ENCODE peak calls at places on chromosome 21, in seven cellular contexts. V is astrocyte of the spinal cord, W is heart left ventricle, N is choroid plexus epithelial cell, Y is GM13977, L is K562, U is nephron progenitor cell. J is an unnamed sample.

GRCh38 chr21:45294509-45295291 is 7.0 kb upstream of the POFUT2 start:
- DNase-seq in V (peak; percentile 100), W (peak; percentile 92), N (peak; percentile 100), Y (no peak), L (no peak), U (peak; percentile 66), J (peak; percentile 74)

GRCh38 chr21:46159390-46159789 is 4.0 kb upstream of the FTCD start:
- DNase-seq in V (no peak), W (no peak), N (no peak), Y (no peak), L (no peak), U (no peak), J (no peak)

GRCh38 chr21:46172863-46173528 is 11.3 kb downstream of the SPATC1L start:
- DNase-seq in V (no peak), W (no peak), N (no peak), Y (no peak), L (no peak), U (no peak), J (peak; percentile 20)

GRCh38 chr21:44318489-44319285 is 18.8 kb downstream of the PFKL start:
- DNase-seq in V (no peak), W (no peak), N (no peak), Y (no peak), L (no peak), U (no peak), J (no peak)

GRCh38 chr21:41428311-41428710 is 2.3 kb downstream of the MX1 start:
- DNase-seq in V (no peak), W (no peak), N (no peak), Y (no peak), L (no peak), U (no peak), J (no peak)

GRCh38 chr21:44666401-44667320 is at the start of gene KRTAP12-2:
- DNase-seq in V (no peak), W (peak; percentile 74), N (no peak), Y (no peak), L (no peak), U (no peak), J (no peak)

GRCh38 chr21:44845418-44846200 is 27.7 kb upstream of the SUMO3 start:
- DNase-seq in V (peak; percentile 48), W (peak; percentile 86), N (peak; percentile 72), Y (peak; percentile 86), L (peak; percentile 97), U (peak; percentile 81), J (peak; percentile 66)

GRCh38 chr21:45618846-45619485 is 24.6 kb upstream of the PCBP3 start:
- DNase-seq in V (no peak), W (no peak), N (no peak), Y (no peak), L (no peak), U (no peak), J (no peak)

GRCh38 chr21:18603246-18603645 is 199.7 kb upstream of the TMPRSS15 start:
- DNase-seq in V (no peak), W (no peak), N (no peak), Y (no peak), L (no peak), U (no peak), J (no peak)

GRCh38 chr21:36075953-36076352 is 6.1 kb downstream of the CBR1 start:
- DNase-seq in V (no peak), W (no peak), N (no peak), Y (no peak), L (no peak), U (no peak), J (no peak)

DNA sequence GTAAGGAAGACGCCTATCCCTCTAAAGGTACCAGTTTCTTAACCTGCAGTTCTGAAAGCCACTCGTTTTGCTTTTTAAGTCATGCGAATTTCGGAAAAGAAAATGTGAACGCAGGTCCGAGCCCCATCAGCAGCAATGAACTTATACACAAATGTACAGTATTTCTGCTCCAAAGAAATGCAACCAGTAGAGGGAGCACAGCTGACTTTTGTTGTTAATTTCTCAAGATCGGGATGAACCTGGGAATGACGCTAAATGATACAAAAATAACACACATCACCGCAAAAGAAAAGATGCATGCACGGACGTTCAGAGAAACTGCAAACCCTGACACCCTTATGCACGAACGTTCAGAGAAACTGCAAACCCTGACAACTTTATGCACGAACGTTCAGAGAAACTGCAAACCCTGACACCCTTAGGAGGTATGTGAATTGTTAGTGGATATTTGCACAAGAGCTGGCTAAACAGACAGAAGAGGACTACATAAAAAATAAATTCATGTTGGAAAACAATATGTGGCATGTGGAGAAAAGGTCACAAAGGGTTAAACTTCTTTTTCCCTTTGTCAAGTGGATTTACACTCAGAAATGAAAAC is 3.5 kb upstream of the TIAM1 start:
- DNase-seq in V (peak; percentile 50), W (no peak), N (peak; percentile 78), Y (no peak), L (peak; percentile 29), U (no peak), J (no peak)
- TF ChIP-seq CTCF in V (peak; percentile 67), W (peak; percentile 32), N (peak; percentile 76), Y (no peak), L (peak; percentile 19), U (peak; percentile 28), J (peak; percentile 43)

GRCh38 chr21:27017251-27017650 is 50.4 kb upstream of the ADAMTS5 start:
- DNase-seq in V (no peak), W (no peak), N (peak; percentile 4), Y (no peak), L (no peak), U (no peak), J (no peak)
- TF ChIP-seq CTCF in V (no peak), W (no peak), N (no peak), Y (no peak), L (no peak), U (no peak), J (no peak)

GRCh38 chr21:26965567-26966359 is 1.1 kb downstream of the ADAMTS5 start:
- DNase-seq in V (no peak), W (peak; percentile 57), N (peak; percentile 34), Y (peak; percentile 20), L (no peak), U (peak; percentile 73), J (peak; percentile 40)
- TF ChIP-seq CTCF in V (peak; percentile 45), W (peak; percentile 23), N (peak; percentile 45), Y (no peak), L (no peak), U (peak; percentile 46), J (peak; percentile 19)

GRCh38 chr21:37496972-37497371 is 130.4 kb downstream of the DYRK1A start:
- DNase-seq in V (peak; percentile 15), W (no peak), N (peak; percentile 46), Y (no peak), L (no peak), U (no peak), J (no peak)
- TF ChIP-seq CTCF in V (peak; percentile 29), W (peak; percentile 39), N (peak; percentile 39), Y (no peak), L (no peak), U (no peak), J (no peak)

J was measured in mesothelial cell of epicardium.